ENCODE peak calls at places on chromosomes 2 and 18, in ten cellular contexts. One of them, this sample, is unnamed.

GRCh38 chr2:223075301-223076270 is 23.6 kb downstream of the KCNE4 start:
- DNase-seq in cardiac muscle cell: no peak
- DNase-seq in colonic mucosa: no peak
- DNase-seq in GM23248: peak
- DNase-seq in RWPE1: no peak
- DNase-seq in psoas muscle: no peak
- DNase-seq in neuronal stem cell: no peak
- DNase-seq in sigmoid colon: no peak
- DNase-seq in left lung: no peak
- DNase-seq in transverse colon: no peak
- DNase-seq in this sample: no peak

GRCh38 chr2:164363646-164364045 is 257.6 kb downstream of the GRB14 start:
- DNase-seq in psoas muscle: no peak
- DNase-seq in cardiac muscle cell: no peak
- DNase-seq in transverse colon: no peak
- DNase-seq in GM23248: no peak
- DNase-seq in RWPE1: no peak
- DNase-seq in left lung: no peak
- DNase-seq in neuronal stem cell: no peak
- DNase-seq in sigmoid colon: no peak
- DNase-seq in colonic mucosa: no peak
- DNase-seq in this sample: no peak

GRCh38 chr2:145000376-145000775 is 480.5 kb upstream of the ZEB2 start:
- DNase-seq in neuronal stem cell: no peak
- DNase-seq in left lung: no peak
- DNase-seq in transverse colon: no peak
- DNase-seq in colonic mucosa: no peak
- DNase-seq in RWPE1: no peak
- DNase-seq in sigmoid colon: no peak
- DNase-seq in psoas muscle: no peak
- DNase-seq in cardiac muscle cell: no peak
- DNase-seq in GM23248: no peak
- DNase-seq in this sample: no peak

GRCh38 chr2:31420936-31421335 is 6.4 kb upstream of the XDH start:
- DNase-seq in GM23248: peak
- DNase-seq in psoas muscle: no peak
- DNase-seq in transverse colon: no peak
- DNase-seq in RWPE1: no peak
- DNase-seq in left lung: no peak
- DNase-seq in sigmoid colon: no peak
- DNase-seq in neuronal stem cell: no peak
- DNase-seq in cardiac muscle cell: no peak
- DNase-seq in colonic mucosa: peak
- DNase-seq in this sample: no peak

GRCh38 chr2:176283268-176283667 is 14.0 kb downstream of the MTX2 start:
- DNase-seq in transverse colon: no peak
- DNase-seq in psoas muscle: no peak
- DNase-seq in cardiac muscle cell: no peak
- DNase-seq in RWPE1: no peak
- DNase-seq in neuronal stem cell: no peak
- DNase-seq in colonic mucosa: no peak
- DNase-seq in GM23248: peak
- DNase-seq in left lung: no peak
- DNase-seq in sigmoid colon: no peak
- DNase-seq in this sample: no peak

GRCh38 chr2:95034221-95034620 is 8.7 kb downstream of the MAL start:
- DNase-seq in cardiac muscle cell: no peak
- DNase-seq in RWPE1: peak
- DNase-seq in psoas muscle: no peak
- DNase-seq in transverse colon: no peak
- DNase-seq in left lung: peak
- DNase-seq in sigmoid colon: no peak
- DNase-seq in colonic mucosa: no peak
- DNase-seq in GM23248: peak
- DNase-seq in neuronal stem cell: no peak
- DNase-seq in this sample: no peak

GRCh38 chr2:9378433-9379371 is 44.6 kb downstream of the ITGB1BP1 start:
- DNase-seq in transverse colon: peak
- DNase-seq in neuronal stem cell: no peak
- DNase-seq in psoas muscle: peak
- DNase-seq in cardiac muscle cell: no peak
- DNase-seq in GM23248: peak
- DNase-seq in RWPE1: peak
- DNase-seq in left lung: peak
- DNase-seq in sigmoid colon: peak
- DNase-seq in colonic mucosa: no peak
- DNase-seq in this sample: peak

GRCh38 chr18:56489901-56490300 is 148.5 kb downstream of the TXNL1 start:
- DNase-seq in colonic mucosa: no peak
- DNase-seq in left lung: no peak
- DNase-seq in GM23248: no peak
- DNase-seq in sigmoid colon: no peak
- DNase-seq in cardiac muscle cell: no peak
- DNase-seq in psoas muscle: no peak
- DNase-seq in neuronal stem cell: no peak
- DNase-seq in RWPE1: no peak
- DNase-seq in transverse colon: no peak
- DNase-seq in this sample: no peak

GRCh38 chr18:8107426-8107825 is 501.8 kb upstream of the RAB12 start:
- DNase-seq in transverse colon: no peak
- DNase-seq in psoas muscle: no peak
- DNase-seq in GM23248: no peak
- DNase-seq in neuronal stem cell: no peak
- DNase-seq in left lung: no peak
- DNase-seq in sigmoid colon: no peak
- DNase-seq in RWPE1: no peak
- DNase-seq in cardiac muscle cell: no peak
- DNase-seq in colonic mucosa: no peak
- DNase-seq in this sample: no peak

GRCh38 chr2:125224830-125225229 is 1199.7 kb downstream of the CNTNAP5 start:
- DNase-seq in left lung: no peak
- DNase-seq in sigmoid colon: no peak
- DNase-seq in neuronal stem cell: no peak
- DNase-seq in cardiac muscle cell: peak
- DNase-seq in RWPE1: no peak
- DNase-seq in transverse colon: no peak
- DNase-seq in colonic mucosa: no peak
- DNase-seq in GM23248: no peak
- DNase-seq in psoas muscle: no peak
- DNase-seq in this sample: no peak

GRCh38 chr2:227671170-227671887 is 4.7 kb downstream of the SCYGR5 start:
- DNase-seq in RWPE1: no peak
- DNase-seq in left lung: no peak
- DNase-seq in sigmoid colon: no peak
- DNase-seq in psoas muscle: no peak
- DNase-seq in neuronal stem cell: no peak
- DNase-seq in cardiac muscle cell: no peak
- DNase-seq in colonic mucosa: no peak
- DNase-seq in GM23248: peak
- DNase-seq in transverse colon: no peak
- DNase-seq in this sample: no peak

GRCh38 chr18:421236-422155 is 79.0 kb downstream of the COLEC12 start:
- DNase-seq in GM23248: peak
- DNase-seq in RWPE1: no peak
- DNase-seq in colonic mucosa: no peak
- DNase-seq in neuronal stem cell: no peak
- DNase-seq in sigmoid colon: no peak
- DNase-seq in left lung: no peak
- DNase-seq in transverse colon: no peak
- DNase-seq in cardiac muscle cell: no peak
- DNase-seq in psoas muscle: no peak
- DNase-seq in this sample: no peak

GRCh38 chr2:83331810-83332209 is 1127.3 kb downstream of the SUCLG1 start:
- DNase-seq in sigmoid colon: no peak
- DNase-seq in neuronal stem cell: no peak
- DNase-seq in RWPE1: no peak
- DNase-seq in left lung: no peak
- DNase-seq in GM23248: no peak
- DNase-seq in psoas muscle: no peak
- DNase-seq in colonic mucosa: no peak
- DNase-seq in cardiac muscle cell: no peak
- DNase-seq in transverse colon: no peak
- DNase-seq in this sample: no peak

GRCh38 chr2:101520246-101520645 is 45.3 kb upstream of the RFX8 start:
- DNase-seq in sigmoid colon: no peak
- DNase-seq in colonic mucosa: no peak
- DNase-seq in left lung: no peak
- DNase-seq in GM23248: peak
- DNase-seq in transverse colon: no peak
- DNase-seq in RWPE1: peak
- DNase-seq in cardiac muscle cell: no peak
- DNase-seq in neuronal stem cell: no peak
- DNase-seq in psoas muscle: no peak
- DNase-seq in this sample: no peak

GRCh38 chr2:101519173-101519492 is 44.2 kb upstream of the RFX8 start:
- DNase-seq in cardiac muscle cell: no peak
- DNase-seq in left lung: no peak
- DNase-seq in RWPE1: no peak
- DNase-seq in sigmoid colon: no peak
- DNase-seq in psoas muscle: no peak
- DNase-seq in GM23248: no peak
- DNase-seq in transverse colon: no peak
- DNase-seq in colonic mucosa: no peak
- DNase-seq in neuronal stem cell: no peak
- DNase-seq in this sample: no peak

GRCh38 chr2:101517753-101518152 is 42.8 kb upstream of the RFX8 start:
- DNase-seq in colonic mucosa: no peak
- DNase-seq in RWPE1: peak
- DNase-seq in psoas muscle: no peak
- DNase-seq in sigmoid colon: no peak
- DNase-seq in cardiac muscle cell: no peak
- DNase-seq in transverse colon: no peak
- DNase-seq in neuronal stem cell: no peak
- DNase-seq in GM23248: peak
- DNase-seq in left lung: no peak
- DNase-seq in this sample: no peak

GRCh38 chr2:101516833-101517690 is 42.1 kb upstream of the RFX8 start:
- DNase-seq in cardiac muscle cell: no peak
- DNase-seq in RWPE1: peak
- DNase-seq in GM23248: peak
- DNase-seq in neuronal stem cell: no peak
- DNase-seq in psoas muscle: no peak
- DNase-seq in colonic mucosa: no peak
- DNase-seq in sigmoid colon: no peak
- DNase-seq in left lung: no peak
- DNase-seq in transverse colon: no peak
- DNase-seq in this sample: no peak

DNA sequence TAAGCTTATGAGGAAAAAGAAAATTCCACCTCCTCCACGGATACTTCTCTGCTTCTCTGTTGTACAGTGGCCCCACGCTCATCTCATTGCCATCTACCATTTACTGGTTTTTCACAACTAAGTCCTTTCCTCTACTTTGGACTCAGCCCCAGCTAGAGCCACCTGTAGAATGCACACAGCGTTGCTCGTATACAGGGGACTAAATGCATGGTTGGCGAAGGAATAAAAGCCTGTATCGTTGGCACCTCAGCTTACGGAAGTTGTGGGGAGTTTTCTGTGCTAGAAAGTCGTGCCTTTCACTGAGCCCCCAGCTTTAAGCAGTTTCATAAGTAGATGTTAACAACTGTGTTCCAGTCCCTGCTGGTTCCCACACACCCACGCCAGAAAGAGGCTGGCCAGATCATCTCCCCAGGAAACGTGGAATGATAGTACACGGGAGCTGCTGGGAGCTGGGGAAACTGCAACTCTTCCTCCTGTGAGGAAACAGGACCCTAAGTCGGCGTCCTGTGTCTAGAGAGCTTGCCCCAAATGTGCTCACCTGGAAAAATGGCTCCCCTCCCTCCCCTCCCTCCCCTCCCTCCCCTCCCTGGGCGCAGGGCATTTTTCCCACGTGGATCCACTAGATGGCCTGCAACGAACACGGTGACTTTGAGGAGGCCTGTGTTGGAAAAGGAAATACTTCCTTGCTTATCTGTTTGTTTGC is 43.7 kb upstream of the RFX8 start:
- DNase-seq in cardiac muscle cell: peak
- DNase-seq in GM23248: peak
- DNase-seq in psoas muscle: peak
- DNase-seq in transverse colon: peak
- DNase-seq in colonic mucosa: peak
- DNase-seq in left lung: no peak
- DNase-seq in RWPE1: peak
- DNase-seq in neuronal stem cell: peak
- DNase-seq in sigmoid colon: no peak
- DNase-seq in this sample: no peak
- H3K27ac ChIP-seq in cardiac muscle cell: no peak
- H3K27ac ChIP-seq in GM23248: peak
- H3K27ac ChIP-seq in psoas muscle: no peak
- H3K27ac ChIP-seq in transverse colon: no peak
- H3K27ac ChIP-seq in colonic mucosa: no peak
- H3K27ac ChIP-seq in left lung: no peak
- H3K27ac ChIP-seq in RWPE1: no peak
- H3K27ac ChIP-seq in neuronal stem cell: no peak
- H3K27ac ChIP-seq in sigmoid colon: no peak
- H3K27ac ChIP-seq in this sample: no peak

GRCh38 chr2:238069877-238070276 is 9.1 kb downstream of the SCLY start:
- DNase-seq in colonic mucosa: no peak
- DNase-seq in cardiac muscle cell: no peak
- DNase-seq in GM23248: no peak
- DNase-seq in RWPE1: no peak
- DNase-seq in psoas muscle: no peak
- DNase-seq in left lung: no peak
- DNase-seq in sigmoid colon: no peak
- DNase-seq in transverse colon: no peak
- DNase-seq in neuronal stem cell: no peak
- DNase-seq in this sample: no peak
- H3K27ac ChIP-seq in colonic mucosa: no peak
- H3K27ac ChIP-seq in cardiac muscle cell: no peak
- H3K27ac ChIP-seq in GM23248: no peak
- H3K27ac ChIP-seq in RWPE1: no peak
- H3K27ac ChIP-seq in psoas muscle: no peak
- H3K27ac ChIP-seq in left lung: no peak
- H3K27ac ChIP-seq in sigmoid colon: no peak
- H3K27ac ChIP-seq in transverse colon: no peak
- H3K27ac ChIP-seq in neuronal stem cell: no peak
- H3K27ac ChIP-seq in this sample: no peak

GRCh38 chr2:169716938-169717690 is 16.5 kb upstream of the KLHL23 start:
- DNase-seq in transverse colon: peak
- DNase-seq in neuronal stem cell: no peak
- DNase-seq in GM23248: no peak
- DNase-seq in cardiac muscle cell: no peak
- DNase-seq in psoas muscle: no peak
- DNase-seq in left lung: no peak
- DNase-seq in RWPE1: no peak
- DNase-seq in sigmoid colon: peak
- DNase-seq in colonic mucosa: peak
- DNase-seq in this sample: no peak
- H3K27ac ChIP-seq in transverse colon: peak
- H3K27ac ChIP-seq in neuronal stem cell: no peak
- H3K27ac ChIP-seq in GM23248: no peak
- H3K27ac ChIP-seq in cardiac muscle cell: no peak
- H3K27ac ChIP-seq in psoas muscle: no peak
- H3K27ac ChIP-seq in left lung: no peak
- H3K27ac ChIP-seq in RWPE1: no peak
- H3K27ac ChIP-seq in sigmoid colon: peak
- H3K27ac ChIP-seq in colonic mucosa: peak
- H3K27ac ChIP-seq in this sample: no peak

DNA sequence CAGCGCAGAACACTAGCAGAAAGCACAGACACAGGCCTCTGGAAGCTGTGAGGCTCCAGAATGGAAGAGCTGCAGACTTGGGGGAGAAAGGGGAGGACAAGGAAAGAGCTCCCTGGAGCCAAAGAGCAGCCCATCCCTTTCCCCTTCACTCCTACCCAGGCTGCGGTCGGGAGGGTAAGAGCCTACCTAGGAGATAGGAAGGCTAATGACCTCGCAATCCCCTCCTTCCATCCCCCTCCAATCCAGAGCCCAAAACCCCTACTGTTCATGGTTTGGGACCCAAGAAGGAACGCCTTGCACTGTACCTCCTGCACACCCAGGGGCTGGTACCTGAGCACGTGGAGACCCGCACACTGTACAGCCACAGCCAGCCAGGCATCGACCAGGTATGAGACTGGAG is 39.8 kb downstream of the LMAN2L start:
- DNase-seq in transverse colon: no peak
- DNase-seq in left lung: no peak
- DNase-seq in cardiac muscle cell: no peak
- DNase-seq in colonic mucosa: no peak
- DNase-seq in psoas muscle: no peak
- DNase-seq in RWPE1: no peak
- DNase-seq in sigmoid colon: peak
- DNase-seq in neuronal stem cell: no peak
- DNase-seq in GM23248: no peak
- DNase-seq in this sample: no peak
- H3K27ac ChIP-seq in transverse colon: no peak
- H3K27ac ChIP-seq in left lung: no peak
- H3K27ac ChIP-seq in cardiac muscle cell: no peak
- H3K27ac ChIP-seq in colonic mucosa: no peak
- H3K27ac ChIP-seq in psoas muscle: no peak
- H3K27ac ChIP-seq in RWPE1: no peak
- H3K27ac ChIP-seq in sigmoid colon: no peak
- H3K27ac ChIP-seq in neuronal stem cell: no peak
- H3K27ac ChIP-seq in GM23248: no peak
- H3K27ac ChIP-seq in this sample: no peak